ENCODE peak calls at places on chromosomes 7 and 10, in four cellular contexts. K is right lobe of liver, L is IMR-90, X is body of pancreas. F is an unnamed sample.

GRCh38 chr10:5089869-5090268 is 4.3 kb upstream of the AKR1C3 start:
- DNase-seq in L (peak), X (no peak), K (no peak), F (no peak)

GRCh38 chr7:24291271-24291670 is 7.3 kb downstream of the NPY start:
- DNase-seq in X (no peak), L (no peak), K (no peak), F (no peak)

GRCh38 chr7:139180700-139181311 is 50.2 kb upstream of the UBN2 start:
- DNase-seq in K (no peak), X (no peak), L (peak), F (no peak)

GRCh38 chr7:1961776-1962276 is 270.9 kb downstream of the MAD1L1 start:
- DNase-seq in X (no peak), L (peak), K (no peak), F (no peak)

GRCh38 chr10:43233601-43234430 is 33.0 kb downstream of the RASGEF1A start:
- DNase-seq in L (no peak), X (peak), K (peak), F (no peak)

GRCh38 chr7:96388620-96389383 is 66.9 kb upstream of the SLC25A13 start:
- DNase-seq in X (no peak), L (peak), K (no peak), F (no peak)

GRCh38 chr7:84248843-84249242 is 54.3 kb upstream of the SEMA3A start:
- DNase-seq in K (no peak), X (no peak), L (no peak), F (no peak)

GRCh38 chr7:20283385-20283784 is 47.3 kb upstream of the ITGB8 start:
- DNase-seq in L (no peak), K (no peak), X (no peak), F (no peak)

GRCh38 chr10:71347587-71348395 is 28.7 kb downstream of the SLC29A3 start:
- DNase-seq in L (no peak), X (no peak), K (peak), F (no peak)

GRCh38 chr10:3906511-3907111 is 121.6 kb upstream of the KLF6 start:
- DNase-seq in L (peak), K (no peak), X (no peak), F (peak)

GRCh38 chr7:13901577-13901976 is 87.9 kb downstream of the ETV1 start:
- DNase-seq in K (no peak), L (no peak), X (no peak), F (no peak)

GRCh38 chr10:24257588-24257987 is 48.6 kb downstream of the KIAA1217 start:
- DNase-seq in L (no peak), K (no peak), X (no peak), F (no peak)

GRCh38 chr7:114977277-114977676 is 55.4 kb downstream of the MDFIC start:
- DNase-seq in X (no peak), K (no peak), L (no peak), F (no peak)

GRCh38 chr10:129390147-129390546 is 76.9 kb upstream of the MGMT start:
- DNase-seq in L (no peak), K (no peak), X (no peak), F (no peak)

GRCh38 chr7:338295-339061 is 48.5 kb downstream of the FOXL3 start:
- DNase-seq in L (no peak), K (no peak), X (no peak), F (no peak)

GRCh38 chr7:39588401-39588800 is 22.2 kb downstream of the YAE1 start:
- DNase-seq in X (no peak), L (peak), K (no peak), F (no peak)

GRCh38 chr7:128381161-128381821 is 19.8 kb upstream of the PRRT4 start:
- DNase-seq in K (no peak), X (no peak), L (no peak), F (peak)

GRCh38 chr7:11817111-11817710 is 14.8 kb downstream of the THSD7A start:
- DNase-seq in L (no peak), K (no peak), X (no peak), F (no peak)

GRCh38 chr7:69545175-69545574 is 53.1 kb upstream of the AUTS2 start:
- DNase-seq in K (no peak), L (no peak), X (no peak), F (no peak)

GRCh38 chr10:129896231-129897150 is 67.6 kb downstream of the EBF3 start:
- DNase-seq in K (no peak), L (no peak), X (no peak), F (no peak)

GRCh38 chr10:132121511-132121830 is 55.7 kb downstream of the JAKMIP3 start:
- DNase-seq in X (no peak), L (no peak), K (no peak), F (no peak)

GRCh38 chr10:132122097-132122861 is 56.5 kb downstream of the JAKMIP3 start:
- DNase-seq in L (no peak), X (no peak), K (no peak), F (no peak)

GRCh38 chr10:132118366-132118765 is 52.6 kb downstream of the JAKMIP3 start:
- DNase-seq in X (no peak), L (no peak), K (no peak), F (no peak)

GRCh38 chr10:132120734-132121510 is 55.2 kb downstream of the JAKMIP3 start:
- DNase-seq in K (no peak), X (no peak), L (no peak), F (no peak)

GRCh38 chr10:132120200-132120599 is 54.5 kb downstream of the JAKMIP3 start:
- DNase-seq in K (no peak), X (no peak), L (no peak), F (no peak)
- TF ChIP-seq CTCF in K (no peak), X (no peak), L (no peak), F (no peak)

DNA sequence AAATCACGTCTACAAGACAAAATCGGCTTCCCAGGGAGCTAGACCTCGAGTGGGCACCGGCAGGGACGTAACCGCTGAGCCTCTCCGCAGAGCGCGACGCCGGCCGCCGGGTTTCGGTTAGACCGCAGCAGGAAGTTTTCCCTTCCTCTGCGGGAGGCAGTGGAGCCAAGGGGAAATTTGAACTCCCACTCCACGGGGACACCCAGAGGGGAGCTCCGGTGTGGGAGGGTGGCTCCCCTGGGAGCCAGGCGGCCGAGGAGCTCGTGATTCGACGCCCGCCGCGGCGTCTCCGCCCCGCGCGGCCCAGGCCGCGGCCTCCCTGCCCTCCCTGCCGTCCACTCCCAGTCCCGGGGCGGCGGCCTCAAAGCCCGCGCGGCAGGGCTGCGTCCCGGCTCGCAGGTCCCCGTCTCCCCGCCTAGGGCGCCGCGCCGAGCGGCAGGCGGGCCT is 418 bp downstream of the SYPL1 start:
- DNase-seq in L (no peak), X (peak), K (peak), F (peak)
- TF ChIP-seq POLR2A in L (peak), X (peak), K (no peak), F (no peak)

GRCh38 chr10:128297709-128298457 is 171.7 kb upstream of the MKI67 start:
- DNase-seq in K (no peak), X (no peak), L (no peak), F (no peak)

GRCh38 chr10:128296608-128297007 is 170.4 kb upstream of the MKI67 start:
- DNase-seq in K (no peak), X (no peak), L (no peak), F (no peak)

GRCh38 chr10:128295003-128295402 is 168.8 kb upstream of the MKI67 start:
- DNase-seq in X (no peak), K (no peak), L (no peak), F (no peak)
- TF ChIP-seq CTCF in X (no peak), K (peak), L (no peak), F (no peak)

DNA sequence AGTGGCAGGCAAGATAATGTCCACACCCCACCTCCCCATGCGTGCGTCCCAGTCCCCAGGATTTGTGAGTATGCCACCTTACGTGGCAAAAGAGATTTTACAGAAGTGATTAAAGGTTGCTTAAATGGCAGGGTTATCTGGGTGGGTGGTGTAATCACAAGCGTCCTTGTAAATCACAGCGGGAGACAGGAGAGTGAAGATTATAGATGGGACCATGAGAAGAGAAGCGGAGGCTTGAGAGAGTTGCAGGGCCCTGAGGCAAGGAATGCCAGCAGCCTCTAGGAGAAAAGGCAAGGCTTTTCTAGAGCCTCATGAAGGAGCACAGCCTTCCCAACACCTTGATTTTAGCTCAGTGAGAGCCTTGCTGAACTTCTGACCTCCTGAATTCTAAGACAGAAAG is 10.2 kb downstream of the ZRANB1 start:
- DNase-seq in L (no peak), X (no peak), K (no peak), F (no peak)
- TF ChIP-seq POLR2A in L (no peak), X (no peak), K (no peak), F (no peak)

DNA sequence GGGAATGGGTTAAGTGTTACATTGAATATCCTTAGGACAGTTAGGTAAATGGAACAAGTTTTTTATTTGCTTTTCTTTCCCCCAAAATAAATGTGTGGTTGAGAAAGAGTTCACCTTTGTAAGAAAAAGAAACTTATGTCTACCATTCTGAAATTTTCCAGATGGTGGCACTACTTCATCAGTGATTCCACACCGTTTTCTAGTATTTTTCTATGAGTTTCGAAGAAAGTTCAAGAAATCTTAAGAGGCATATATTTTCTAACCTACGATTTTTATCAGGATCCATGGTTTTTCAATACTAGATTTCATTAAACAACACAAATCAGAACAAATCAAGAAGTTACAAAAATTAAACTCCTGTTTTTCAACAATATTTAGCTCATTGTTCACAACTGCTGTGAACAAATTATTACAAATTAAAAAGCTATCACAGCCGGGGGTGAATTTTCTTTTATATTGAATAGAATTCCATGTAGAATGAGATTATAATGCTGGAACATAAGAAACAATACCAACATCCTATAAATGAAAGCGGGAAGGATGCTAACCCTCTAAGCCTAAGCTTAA is 163.1 kb upstream of the NPVF start:
- DNase-seq in X (no peak), K (no peak), L (peak), F (no peak)
- TF ChIP-seq CTCF in X (peak), K (peak), L (peak), F (peak)

GRCh38 chr7:100100420-100101015 is 679 bp downstream of the MCM7 start:
- DNase-seq in L (peak), K (peak), X (peak), F (peak)
- TF ChIP-seq POLR2A in L (peak), K (no peak), X (peak), F (no peak)

DNA sequence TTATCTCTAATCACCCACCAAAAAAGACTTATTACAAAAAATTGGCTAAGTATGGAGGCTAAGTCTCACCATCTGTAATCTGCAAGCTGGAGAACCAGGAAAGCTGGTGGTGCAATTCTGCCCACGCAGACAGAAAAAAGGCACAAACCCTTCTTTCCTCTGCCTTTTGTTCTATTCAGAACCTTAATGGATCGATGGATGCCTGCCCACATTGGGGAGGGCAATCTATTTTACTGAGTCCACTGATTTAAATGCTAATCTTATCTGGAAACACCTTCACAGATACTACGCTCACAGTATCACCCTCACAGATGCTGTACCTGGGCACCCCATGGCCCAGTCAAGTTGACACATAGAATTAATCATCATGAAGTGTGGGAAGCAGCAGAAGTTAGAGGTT is 10.2 kb downstream of the IGFBP3 start:
- DNase-seq in X (no peak), L (no peak), K (no peak), F (no peak)
- TF ChIP-seq CTCF in X (no peak), L (no peak), K (no peak), F (no peak)

GRCh38 chr7:101728888-101729883 is 88.2 kb upstream of the CUX1 start:
- DNase-seq in K (no peak), L (peak), X (no peak), F (no peak)
- TF ChIP-seq POLR2A in K (no peak), L (no peak), X (no peak), F (no peak)

DNA sequence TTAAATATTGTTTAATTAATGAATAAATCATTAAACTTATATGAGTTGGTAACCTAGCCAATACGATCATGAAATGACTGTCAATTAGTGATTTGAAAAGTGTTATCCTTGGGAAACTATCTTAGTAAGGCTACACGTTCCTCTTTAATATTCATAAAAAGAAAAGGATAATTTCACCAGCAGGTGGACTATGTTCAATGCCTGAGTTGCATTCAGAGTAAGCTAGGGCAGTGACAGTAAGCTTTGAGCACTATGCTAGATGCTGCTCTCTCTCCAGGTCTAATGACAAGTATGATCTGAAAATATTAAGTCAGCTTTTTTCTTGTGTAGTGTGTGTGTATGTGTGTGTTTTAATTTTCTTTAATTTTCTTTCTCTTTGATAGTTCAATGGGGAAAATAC is 486.3 kb upstream of the PCDH15 start:
- DNase-seq in X (no peak), K (no peak), L (no peak), F (no peak)
- TF ChIP-seq CTCF in X (no peak), K (no peak), L (no peak), F (no peak)

F was measured in testis.